ENCODE peak calls at places on chromosomes 11 and 22, in four cellular contexts. One of them, this sample, is unnamed.
A peak's percentile ranks its signal among the peaks of the same experiment; 100 is the strongest.

GRCh38 chr11:115314330-115314729 is 189.9 kb downstream of the CADM1 start:
- DNase-seq in A549: no peak
- DNase-seq in K562: no peak
- DNase-seq in GM12878: no peak
- DNase-seq in this sample: peak; percentile 21

GRCh38 chr11:124075841-124076571 is 34.9 kb upstream of the OR10G7 start:
- DNase-seq in A549: peak; percentile 3
- DNase-seq in K562: no peak
- DNase-seq in GM12878: no peak
- DNase-seq in this sample: no peak

GRCh38 chr22:28442951-28443876 is 236.4 kb downstream of the TTC28 start:
- DNase-seq in A549: no peak
- DNase-seq in K562: no peak
- DNase-seq in GM12878: no peak
- DNase-seq in this sample: peak; percentile 76

GRCh38 chr11:79925570-79925969 is 484.7 kb upstream of the TENM4 start:
- DNase-seq in A549: no peak
- DNase-seq in K562: no peak
- DNase-seq in GM12878: no peak
- DNase-seq in this sample: no peak

GRCh38 chr11:1055109-1055703 is 18.7 kb upstream of the MUC6 start:
- DNase-seq in A549: no peak
- DNase-seq in K562: no peak
- DNase-seq in GM12878: no peak
- DNase-seq in this sample: no peak

GRCh38 chr11:71342951-71343827 is 90.8 kb upstream of the SHANK2 start:
- DNase-seq in A549: peak; percentile 60
- DNase-seq in K562: peak; percentile 80
- DNase-seq in GM12878: no peak
- DNase-seq in this sample: peak; percentile 15

GRCh38 chr22:50270302-50271010 is at the start of gene MAPK11:
- DNase-seq in A549: peak; percentile 66
- DNase-seq in K562: peak; percentile 57
- DNase-seq in GM12878: no peak
- DNase-seq in this sample: peak; percentile 61

GRCh38 chr11:19954899-19955298 is 205.4 kb downstream of the DBX1 start:
- DNase-seq in A549: peak; percentile 33
- DNase-seq in K562: no peak
- DNase-seq in GM12878: no peak
- DNase-seq in this sample: no peak

GRCh38 chr11:44729718-44730117 is 3.0 kb downstream of the TSPAN18 start:
- DNase-seq in A549: no peak
- DNase-seq in K562: no peak
- DNase-seq in GM12878: no peak
- DNase-seq in this sample: no peak

GRCh38 chr11:28339488-28339887 is 231.3 kb downstream of the METTL15 start:
- DNase-seq in A549: peak; percentile 21
- DNase-seq in K562: no peak
- DNase-seq in GM12878: no peak
- DNase-seq in this sample: no peak

GRCh38 chr22:25148149-25148691 is 51.4 kb upstream of the CRYBB3 start:
- DNase-seq in A549: no peak
- DNase-seq in K562: peak; percentile 9
- DNase-seq in GM12878: no peak
- DNase-seq in this sample: no peak

GRCh38 chr11:71948314-71949027 is 19.6 kb downstream of the RNF121 start:
- DNase-seq in A549: peak; percentile 65
- DNase-seq in K562: peak; percentile 52
- DNase-seq in GM12878: no peak
- DNase-seq in this sample: no peak

GRCh38 chr11:118984825-118985224 is 13.1 kb upstream of the CENATAC start:
- DNase-seq in A549: no peak
- DNase-seq in K562: no peak
- DNase-seq in GM12878: no peak
- DNase-seq in this sample: no peak

GRCh38 chr11:64459609-64460008 is 100.6 kb downstream of the RPS6KA4 start:
- DNase-seq in A549: no peak
- DNase-seq in K562: no peak
- DNase-seq in GM12878: no peak
- DNase-seq in this sample: no peak

GRCh38 chr11:21604564-21604963 is 588.3 kb upstream of the ANO5 start:
- DNase-seq in A549: no peak
- DNase-seq in K562: no peak
- DNase-seq in GM12878: no peak
- DNase-seq in this sample: no peak

GRCh38 chr22:49091451-49091850 is 736.2 kb downstream of the BRD1 start:
- DNase-seq in A549: no peak
- DNase-seq in K562: no peak
- DNase-seq in GM12878: no peak
- DNase-seq in this sample: no peak

GRCh38 chr11:76250520-76251222 is 44.4 kb upstream of the WNT11 start:
- DNase-seq in A549: no peak
- DNase-seq in K562: no peak
- DNase-seq in GM12878: no peak
- DNase-seq in this sample: no peak
- TF ChIP-seq ELK1 in A549: no peak
- TF ChIP-seq ELK1 in K562: no peak
- TF ChIP-seq ELK1 in GM12878: no peak
- TF ChIP-seq ELK1 in this sample: no peak

DNA sequence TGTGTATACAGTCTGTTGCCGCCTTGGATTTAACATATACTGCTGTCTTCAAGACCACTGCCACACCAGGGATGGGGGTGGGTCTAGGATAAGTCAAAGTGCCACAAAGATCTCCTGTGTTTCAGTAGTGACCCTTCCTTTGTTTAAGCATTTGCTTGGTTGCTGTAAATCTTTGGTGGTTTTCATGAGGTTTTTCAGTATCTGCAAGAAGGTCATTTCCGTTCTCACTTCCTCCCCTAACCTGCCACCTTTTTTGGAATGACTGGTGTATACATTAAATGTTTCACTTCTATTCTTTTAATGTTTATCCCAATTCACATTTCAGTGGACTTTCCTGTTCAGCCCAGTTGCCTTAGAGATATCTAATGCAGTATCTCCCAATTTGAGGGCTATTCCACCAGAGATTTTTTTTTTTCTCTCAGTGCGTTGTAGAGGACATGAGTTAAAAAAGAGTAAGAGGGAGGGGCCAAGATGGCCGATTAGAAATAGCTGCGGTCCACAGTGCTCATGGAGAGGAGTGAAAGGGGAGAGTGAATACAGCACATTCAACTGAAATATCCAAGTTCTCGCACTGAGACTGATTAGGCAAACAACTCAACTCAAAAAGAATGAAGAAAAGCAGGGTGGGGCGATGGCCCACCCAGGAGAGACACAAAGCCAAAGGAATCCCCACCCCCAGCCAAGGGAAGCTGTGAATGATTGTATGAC is 43.2 kb downstream of the USP47 start:
- DNase-seq in A549: no peak
- DNase-seq in K562: no peak
- DNase-seq in GM12878: peak; percentile 44
- DNase-seq in this sample: no peak
- TF ChIP-seq ELK1 in A549: no peak
- TF ChIP-seq ELK1 in K562: no peak
- TF ChIP-seq ELK1 in GM12878: peak; percentile 66
- TF ChIP-seq ELK1 in this sample: no peak

GRCh38 chr11:3745161-3745560 is 52.2 kb downstream of the NUP98 start:
- DNase-seq in A549: no peak
- DNase-seq in K562: no peak
- DNase-seq in GM12878: no peak
- DNase-seq in this sample: no peak

GRCh38 chr11:3753110-3753509 is 44.2 kb downstream of the NUP98 start:
- DNase-seq in A549: no peak
- DNase-seq in K562: no peak
- DNase-seq in GM12878: no peak
- DNase-seq in this sample: no peak

DNA sequence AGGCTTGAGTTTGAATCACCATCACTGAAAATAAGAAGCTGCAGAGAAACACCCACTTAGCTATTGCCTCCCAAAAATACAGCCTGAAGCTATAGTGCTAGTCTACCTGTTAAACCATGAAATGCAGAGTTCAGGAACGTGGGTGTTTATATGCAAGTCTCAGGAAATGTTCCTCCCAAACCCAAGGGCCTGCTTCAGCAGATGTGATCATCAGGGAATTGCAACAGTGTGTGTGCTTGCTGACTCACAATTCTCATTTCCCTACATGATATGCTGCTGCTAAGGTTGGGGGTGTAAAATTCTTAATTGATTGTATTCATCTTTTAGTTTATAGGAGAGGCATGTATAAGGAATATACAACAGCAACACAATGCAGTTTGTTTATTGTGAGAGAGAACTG is 49.6 kb downstream of the NUP98 start:
- DNase-seq in A549: peak; percentile 15
- DNase-seq in K562: no peak
- DNase-seq in GM12878: no peak
- DNase-seq in this sample: peak; percentile 89
- TF ChIP-seq ELK1 in A549: no peak
- TF ChIP-seq ELK1 in K562: no peak
- TF ChIP-seq ELK1 in GM12878: no peak
- TF ChIP-seq ELK1 in this sample: no peak

DNA sequence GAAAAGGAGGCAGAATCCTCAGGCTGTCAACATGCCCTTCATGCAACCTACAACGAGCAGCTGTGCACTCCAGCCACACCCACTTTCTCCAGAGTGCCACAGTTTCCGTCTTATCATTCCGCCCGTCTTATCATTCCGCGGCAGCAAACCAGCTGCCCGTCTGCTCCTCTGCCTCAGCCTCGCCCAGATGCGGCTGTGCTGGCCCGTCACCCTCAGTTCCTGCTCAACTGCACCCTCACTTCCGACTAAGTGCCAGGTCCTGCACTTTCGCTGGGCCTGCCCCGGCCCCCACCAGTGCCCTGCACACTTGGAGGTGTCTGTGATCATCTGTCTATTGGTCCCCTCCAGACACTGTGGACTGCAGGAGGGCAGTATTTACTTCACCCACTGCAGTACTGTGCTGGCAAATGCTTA is 43.7 kb downstream of the MICAL3 start:
- DNase-seq in A549: no peak
- DNase-seq in K562: peak; percentile 92
- DNase-seq in GM12878: no peak
- DNase-seq in this sample: peak; percentile 48
- TF ChIP-seq ELK1 in A549: no peak
- TF ChIP-seq ELK1 in K562: no peak
- TF ChIP-seq ELK1 in GM12878: no peak
- TF ChIP-seq ELK1 in this sample: no peak

DNA sequence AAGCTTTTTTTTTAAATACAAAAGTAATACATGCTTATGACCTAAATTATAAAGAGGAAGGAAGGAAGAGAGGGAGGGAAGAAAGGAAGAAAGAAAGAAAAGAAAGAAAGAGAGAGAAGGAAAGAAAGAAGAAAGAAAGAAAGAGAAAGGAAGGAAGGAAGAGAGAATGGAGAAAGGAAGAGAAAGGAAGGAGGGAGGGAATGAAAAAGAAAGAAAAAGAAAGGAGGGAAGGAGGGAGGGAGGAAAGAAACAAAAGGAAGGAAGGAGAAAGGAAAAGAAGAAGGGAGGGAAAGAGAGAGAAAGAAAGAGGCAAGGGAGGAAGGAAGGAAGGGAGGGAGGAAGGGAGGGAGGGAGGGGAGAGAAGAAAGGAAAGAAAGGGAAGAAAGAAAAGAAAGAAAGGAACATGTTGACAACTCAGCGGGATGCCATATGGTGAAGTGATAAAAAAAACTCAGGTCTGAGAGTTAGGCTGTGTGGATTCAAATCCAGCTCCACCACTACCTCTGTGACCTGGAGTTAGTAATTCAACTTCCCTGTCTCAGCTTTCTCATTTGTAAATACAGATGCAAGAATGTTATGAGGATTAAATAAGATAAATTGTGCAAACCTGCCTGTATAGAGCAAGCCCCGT is 9.6 kb upstream of the EED start:
- DNase-seq in A549: no peak
- DNase-seq in K562: no peak
- DNase-seq in GM12878: no peak
- DNase-seq in this sample: no peak
- TF ChIP-seq ELK1 in A549: no peak
- TF ChIP-seq ELK1 in K562: no peak
- TF ChIP-seq ELK1 in GM12878: no peak
- TF ChIP-seq ELK1 in this sample: no peak

GRCh38 chr22:38955250-38955775 is 2.1 kb upstream of the APOBEC3A start:
- DNase-seq in A549: no peak
- DNase-seq in K562: no peak
- DNase-seq in GM12878: no peak
- DNase-seq in this sample: no peak
- TF ChIP-seq ELK1 in A549: no peak
- TF ChIP-seq ELK1 in K562: no peak
- TF ChIP-seq ELK1 in GM12878: no peak
- TF ChIP-seq ELK1 in this sample: no peak

GRCh38 chr11:108002476-108002875 is 6.2 kb upstream of the CUL5 start:
- DNase-seq in A549: no peak
- DNase-seq in K562: no peak
- DNase-seq in GM12878: no peak
- DNase-seq in this sample: no peak

GRCh38 chr11:107996025-107996776 is 12.5 kb upstream of the CUL5 start:
- DNase-seq in A549: no peak
- DNase-seq in K562: no peak
- DNase-seq in GM12878: no peak
- DNase-seq in this sample: no peak

GRCh38 chr11:108003623-108004022 is 5.1 kb upstream of the CUL5 start:
- DNase-seq in A549: no peak
- DNase-seq in K562: no peak
- DNase-seq in GM12878: no peak
- DNase-seq in this sample: no peak

GRCh38 chr11:107998761-107999160 is 9.9 kb upstream of the CUL5 start:
- DNase-seq in A549: no peak
- DNase-seq in K562: no peak
- DNase-seq in GM12878: no peak
- DNase-seq in this sample: no peak

DNA sequence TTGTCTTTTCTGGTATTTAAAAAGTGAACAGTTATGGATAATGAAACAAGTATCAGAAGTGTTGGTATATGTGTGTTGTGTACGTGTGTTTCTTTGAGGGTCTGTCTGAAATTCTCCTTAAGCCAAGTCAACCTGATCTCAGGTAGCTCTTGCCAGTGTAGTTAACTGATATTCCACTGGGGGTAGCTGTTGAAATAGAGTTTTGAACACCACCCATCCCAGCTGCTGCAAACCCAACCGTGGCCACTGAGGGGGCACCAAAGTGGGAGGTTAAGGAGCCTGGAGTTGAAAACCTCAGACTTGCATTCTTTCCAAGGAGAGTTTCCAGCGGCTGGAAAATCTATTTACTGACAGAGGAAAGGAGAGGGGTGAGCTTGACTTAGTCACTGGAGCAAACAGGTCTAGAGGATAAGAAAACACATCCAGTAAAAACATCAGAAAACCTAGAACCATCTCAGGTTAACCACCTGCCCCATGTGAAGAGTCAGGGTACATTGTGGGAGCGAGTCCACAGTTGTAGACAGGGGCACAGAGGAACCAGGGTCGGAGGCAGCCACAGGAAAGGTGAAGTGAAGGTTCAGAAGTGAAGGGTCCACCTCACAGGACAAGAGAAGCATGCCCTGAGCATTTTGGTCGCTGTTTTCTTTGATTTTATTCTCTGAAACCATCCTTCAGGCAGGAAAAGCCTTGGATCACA is 8.8 kb upstream of the CUL5 start:
- DNase-seq in A549: peak; percentile 61
- DNase-seq in K562: peak; percentile 59
- DNase-seq in GM12878: peak; percentile 11
- DNase-seq in this sample: peak; percentile 28
- TF ChIP-seq ELK1 in A549: no peak
- TF ChIP-seq ELK1 in K562: no peak
- TF ChIP-seq ELK1 in GM12878: no peak
- TF ChIP-seq ELK1 in this sample: no peak

This sample was measured in IMR-90.